ENCODE peak calls at places on chromosome 16, in five cellular contexts. P is amniotic stem cell; F is GM03348; S is pulmonary artery endothelial cell; I is stimulated activated naive B cell treated with anti-CD40 and anti-IgM and Interleukin-4, amounts not matched to agents 10 μg/mL and 1 μg/mL and 100 μg/mL, for 72 hours. J is an unnamed sample.
A peak's percentile ranks its signal among the peaks of the same experiment; 100 is the strongest.

GRCh38 chr16:89722392-89723278 is 1.3 kb downstream of the ZNF276 start:
- DNase-seq in P (no peak), F (no peak), S (no peak), I (peak; percentile 35), J (peak; percentile 75)

GRCh38 chr16:20867585-20867984 is 32.6 kb downstream of the DCUN1D3 start:
- DNase-seq in P (no peak), F (peak; percentile 36), S (no peak), I (no peak), J (no peak)

GRCh38 chr16:23410176-23410575 is 42.8 kb downstream of the COG7 start:
- DNase-seq in P (no peak), F (no peak), S (no peak), I (no peak), J (no peak)

GRCh38 chr16:14606102-14606501 is 24.0 kb downstream of the PARN start:
- DNase-seq in P (no peak), F (no peak), S (no peak), I (no peak), J (no peak)

GRCh38 chr16:48720266-48720665 is 110.3 kb upstream of the N4BP1 start:
- DNase-seq in P (no peak), F (peak; percentile 13), S (no peak), I (no peak), J (no peak)

GRCh38 chr16:12323007-12323699 is 346.6 kb downstream of the SNX29 start:
- DNase-seq in P (no peak), F (no peak), S (no peak), I (peak; percentile 81), J (no peak)

GRCh38 chr16:1556254-1556653 is 22.8 kb downstream of the TMEM204 start:
- DNase-seq in P (no peak), F (peak; percentile 61), S (no peak), I (no peak), J (no peak)

GRCh38 chr16:709651-710499 is 4.3 kb upstream of the FBXL16 start:
- DNase-seq in P (no peak), F (peak; percentile 61), S (no peak), I (no peak), J (peak; percentile 66)

GRCh38 chr16:68062910-68063393 is 22.2 kb upstream of the NFATC3 start:
- DNase-seq in P (no peak), F (no peak), S (no peak), I (no peak), J (no peak)

GRCh38 chr16:19785081-19785480 is 67.0 kb downstream of the IQCK start:
- DNase-seq in P (no peak), F (no peak), S (no peak), I (no peak), J (no peak)

GRCh38 chr16:87196229-87196628 is 121.0 kb downstream of the C16orf95 start:
- DNase-seq in P (no peak), F (no peak), S (no peak), I (no peak), J (no peak)

GRCh38 chr16:12826559-12826958 is 22.9 kb upstream of the CPPED1 start:
- DNase-seq in P (no peak), F (no peak), S (no peak), I (no peak), J (no peak)

GRCh38 chr16:27253526-27253930 is 15.0 kb downstream of the NSMCE1 start:
- DNase-seq in P (peak; percentile 77), F (peak; percentile 78), S (no peak), I (no peak), J (peak; percentile 60)

GRCh38 chr16:71214771-71215381 is 15.6 kb downstream of the HYDIN start:
- DNase-seq in P (no peak), F (no peak), S (no peak), I (no peak), J (no peak)

GRCh38 chr16:56932588-56933265 is 785 bp downstream of the HERPUD1 start:
- DNase-seq in P (peak; percentile 46), F (peak; percentile 73), S (peak; percentile 70), I (no peak), J (peak; percentile 66)

GRCh38 chr16:56742030-56742984 is 12.4 kb downstream of the NUP93 start:
- DNase-seq in P (peak; percentile 70), F (peak; percentile 75), S (no peak), I (no peak), J (no peak)

GRCh38 chr16:8874388-8874787 is 5.6 kb upstream of the CARHSP1 start:
- DNase-seq in P (no peak), F (peak; percentile 65), S (no peak), I (no peak), J (no peak)

GRCh38 chr16:1413684-1414531 is 596 bp downstream of the UNKL start:
- DNase-seq in P (no peak), F (peak; percentile 81), S (no peak), I (peak; percentile 65), J (peak; percentile 56)